ENCODE peak calls at places on chromosome 5, in seven cellular contexts. L, D, V, W, R, S and I are unnamed samples.

GRCh38 chr5:59390074-59390659 is 503.4 kb downstream of the PDE4D start:
- DNase-seq in L (no peak), D (no peak), V (no peak), W (no peak), R (no peak), S (peak), I (no peak)

GRCh38 chr5:41772071-41772470 is 98.2 kb downstream of the OXCT1 start:
- DNase-seq in L (no peak), D (no peak), V (no peak), W (no peak), R (no peak), S (no peak), I (no peak)

GRCh38 chr5:159409801-159410200 is 79.5 kb upstream of the IL12B start:
- DNase-seq in L (no peak), D (no peak), V (no peak), W (no peak), R (no peak), S (no peak), I (no peak)

GRCh38 chr5:84524491-84524890 is 139.8 kb upstream of the EDIL3 start:
- DNase-seq in L (no peak), D (no peak), V (no peak), W (no peak), R (no peak), S (peak), I (no peak)

GRCh38 chr5:84255318-84255717 is 129.4 kb downstream of the EDIL3 start:
- DNase-seq in L (no peak), D (peak), V (peak), W (no peak), R (no peak), S (peak), I (no peak)

GRCh38 chr5:31186672-31187267 is 6.7 kb upstream of the CDH6 start:
- DNase-seq in L (no peak), D (peak), V (peak), W (no peak), R (no peak), S (peak), I (no peak)

GRCh38 chr5:140169410-140169809 is 5.6 kb upstream of the CYSTM1 start:
- DNase-seq in L (no peak), D (no peak), V (no peak), W (no peak), R (no peak), S (peak), I (no peak)

GRCh38 chr5:122770479-122770878 is 4.4 kb upstream of the SNX2 start:
- DNase-seq in L (no peak), D (no peak), V (no peak), W (no peak), R (no peak), S (peak), I (no peak)

GRCh38 chr5:177232761-177233160 is 70.8 kb downstream of the RAB24 start:
- DNase-seq in L (no peak), D (no peak), V (no peak), W (no peak), R (no peak), S (peak), I (no peak)

GRCh38 chr5:77744116-77744515 is 32.0 kb downstream of the TBCA start:
- DNase-seq in L (no peak), D (no peak), V (no peak), W (no peak), R (no peak), S (no peak), I (no peak)

GRCh38 chr5:167952278-167952990 is 339.0 kb upstream of the WWC1 start:
- DNase-seq in L (no peak), D (no peak), V (no peak), W (peak), R (no peak), S (no peak), I (no peak)

GRCh38 chr5:57700072-57700471 is 217.5 kb upstream of the ACTBL2 start:
- DNase-seq in L (no peak), D (no peak), V (no peak), W (no peak), R (no peak), S (no peak), I (no peak)

GRCh38 chr5:65758546-65759144 is 36.6 kb downstream of the NLN start:
- DNase-seq in L (no peak), D (no peak), V (no peak), W (no peak), R (no peak), S (no peak), I (no peak)

GRCh38 chr5:53431665-53432064 is 48.8 kb upstream of the FST start:
- DNase-seq in L (no peak), D (no peak), V (no peak), W (no peak), R (no peak), S (peak), I (no peak)